ENCODE peak calls at places on chromosomes 5 and 9, in four cellular contexts. D is caudate nucleus; W is CD8-positive, alpha-beta T cell; G is GM13977. X is an unnamed sample.

GRCh38 chr9:4904322-4905134 is 80.5 kb upstream of the JAK2 start:
- DNase-seq in W (no peak), D (no peak), G (no peak), X (peak)

GRCh38 chr5:120767171-120767820 is 303.2 kb downstream of the PRR16 start:
- DNase-seq in D (no peak), W (no peak), G (no peak), X (no peak)

GRCh38 chr9:93650448-93650847 is 74.1 kb downstream of the PHF2 start:
- DNase-seq in G (no peak), W (no peak), D (no peak), X (no peak)

GRCh38 chr5:128536229-128536860 is 1.7 kb downstream of the FBN2 start:
- DNase-seq in W (no peak), D (no peak), G (no peak), X (peak)

GRCh38 chr9:93391898-93392297 is 59.6 kb upstream of the FAM120A start:
- DNase-seq in G (no peak), W (no peak), D (no peak), X (no peak)

GRCh38 chr9:124860582-124861341 is 995 bp downstream of the RPL35 start:
- DNase-seq in W (no peak), D (no peak), G (no peak), X (no peak)

GRCh38 chr5:168020522-168021294 is 270.7 kb upstream of the WWC1 start:
- DNase-seq in G (no peak), W (no peak), D (no peak), X (no peak)

GRCh38 chr9:35726876-35727438 is 5.0 kb downstream of the TLN1 start:
- DNase-seq in D (peak), W (peak), G (no peak), X (peak)